ENCODE peak calls at places on chromosomes 12 and 14, in four cellular contexts. A, V, I and S are unnamed samples.

GRCh38 chr12:65892905-65893304 is 68.6 kb downstream of the HMGA2 start:
- DNase-seq in A (no peak), V (no peak), I (no peak), S (no peak)

GRCh38 chr12:50021071-50021470 is 4.2 kb downstream of the RACGAP1 start:
- DNase-seq in A (no peak), V (no peak), I (no peak), S (no peak)

GRCh38 chr14:28763914-28764848 is 2.4 kb upstream of the FOXG1 start:
- DNase-seq in A (no peak), V (no peak), I (no peak), S (no peak)

GRCh38 chr12:132275110-132275531 is 54.3 kb downstream of the GALNT9 start:
- DNase-seq in A (peak), V (peak), I (no peak), S (peak)

GRCh38 chr12:120996133-120996746 is 17.9 kb downstream of the HNF1A start:
- DNase-seq in A (no peak), V (no peak), I (no peak), S (no peak)

GRCh38 chr12:71128191-71128590 is 29.6 kb downstream of the TSPAN8 start:
- DNase-seq in A (no peak), V (no peak), I (no peak), S (no peak)

GRCh38 chr14:95287176-95287754 is 32.4 kb downstream of the CLMN start:
- DNase-seq in A (no peak), V (no peak), I (no peak), S (no peak)

GRCh38 chr14:23430733-23431105 is 4.7 kb downstream of the MYH7 start:
- DNase-seq in A (no peak), V (peak), I (no peak), S (no peak)

GRCh38 chr14:29548948-29549370 is 378.7 kb downstream of the PRKD1 start:
- DNase-seq in A (no peak), V (peak), I (no peak), S (peak)

GRCh38 chr12:54980341-54980740 is 4.2 kb downstream of the TESPA1 start:
- DNase-seq in A (no peak), V (no peak), I (peak), S (no peak)

GRCh38 chr12:132161046-132161781 is 17.0 kb downstream of the NOC4L start:
- DNase-seq in A (no peak), V (no peak), I (no peak), S (peak)

GRCh38 chr12:43914923-43915468 is 79.1 kb downstream of the TMEM117 start:
- DNase-seq in A (no peak), V (peak), I (no peak), S (no peak)

GRCh38 chr14:73888971-73889370 is 2.3 kb downstream of the ZNF410 start:
- DNase-seq in A (no peak), V (no peak), I (no peak), S (no peak)

GRCh38 chr14:81784084-81784483 is 250.4 kb upstream of the SEL1L start:
- DNase-seq in A (no peak), V (no peak), I (no peak), S (no peak)

GRCh38 chr12:63985456-63985855 is 141.0 kb downstream of the SRGAP1 start:
- DNase-seq in A (no peak), V (no peak), I (no peak), S (no peak)

GRCh38 chr14:49052516-49052915 is 533.7 kb downstream of the RPS29 start:
- DNase-seq in A (no peak), V (no peak), I (no peak), S (no peak)

GRCh38 chr12:6941786-6942185 is 1.8 kb upstream of the RNU7-1 start:
- DNase-seq in A (no peak), V (no peak), I (no peak), S (no peak)

GRCh38 chr14:97120204-97121120 is 323.3 kb downstream of the VRK1 start:
- DNase-seq in A (no peak), V (no peak), I (peak), S (peak)

GRCh38 chr12:5889381-5890047 is 55.5 kb downstream of the ANO2 start:
- DNase-seq in A (no peak), V (no peak), I (no peak), S (peak)

GRCh38 chr12:34397591-34398365 is 375.5 kb downstream of the ALG10 start:
- DNase-seq in A (peak), V (no peak), I (no peak), S (no peak)

GRCh38 chr12:13099066-13099909 is 4.2 kb downstream of the GSG1 start:
- DNase-seq in A (no peak), V (peak), I (no peak), S (no peak)

GRCh38 chr12:92338671-92339070 is 193.0 kb upstream of the BTG1 start:
- DNase-seq in A (no peak), V (no peak), I (no peak), S (no peak)

GRCh38 chr12:49295087-49296001 is at the start of gene PRPH:
- DNase-seq in A (no peak), V (no peak), I (no peak), S (no peak)

GRCh38 chr14:69713127-69713800 is 53.7 kb upstream of the SRSF5 start:
- DNase-seq in A (peak), V (no peak), I (no peak), S (no peak)

GRCh38 chr14:104222396-104223036 is 84.1 kb downstream of the KIF26A start:
- DNase-seq in A (no peak), V (no peak), I (no peak), S (no peak)

GRCh38 chr14:35944847-35945246 is 118.7 kb downstream of the BRMS1L start:
- DNase-seq in A (no peak), V (peak), I (no peak), S (no peak)

GRCh38 chr14:35934499-35934898 is 108.4 kb downstream of the BRMS1L start:
- DNase-seq in A (no peak), V (no peak), I (no peak), S (peak)

GRCh38 chr14:35940291-35940690 is 114.2 kb downstream of the BRMS1L start:
- DNase-seq in A (no peak), V (no peak), I (no peak), S (peak)
- H3K4me3 ChIP-seq in A (no peak), V (no peak), I (peak), S (peak)

GRCh38 chr12:32272465-32272864 is 126.9 kb upstream of the FGD4 start:
- DNase-seq in A (no peak), V (no peak), I (no peak), S (no peak)

GRCh38 chr12:32270818-32271710 is 128.3 kb upstream of the FGD4 start:
- DNase-seq in A (no peak), V (peak), I (no peak), S (no peak)

GRCh38 chr12:32273712-32274111 is 125.6 kb upstream of the FGD4 start:
- DNase-seq in A (no peak), V (peak), I (no peak), S (peak)

GRCh38 chr12:32274665-32275064 is 124.7 kb upstream of the FGD4 start:
- DNase-seq in A (no peak), V (no peak), I (no peak), S (no peak)

DNA sequence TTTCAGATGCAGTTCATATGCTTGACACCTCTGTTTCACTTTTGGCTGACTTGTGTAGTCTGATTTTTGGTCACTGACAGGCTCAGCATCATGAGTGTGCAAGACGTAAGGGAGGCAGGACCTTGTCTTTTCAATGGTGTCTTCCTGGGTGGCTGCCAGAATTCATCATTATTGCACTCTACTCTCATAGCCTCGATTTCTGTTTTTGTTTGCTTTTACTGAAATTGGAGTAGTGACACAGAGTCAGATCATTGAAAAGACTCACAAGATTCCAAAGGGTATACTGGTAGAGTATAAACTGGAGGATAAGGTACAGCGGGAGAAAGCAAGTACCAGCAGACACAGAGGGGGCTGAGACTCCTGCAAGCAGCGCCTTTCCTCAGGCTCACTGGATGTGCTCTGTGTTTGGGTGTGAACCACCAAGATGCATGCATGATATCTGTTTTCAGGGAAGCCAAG is 126.3 kb upstream of the FGD4 start:
- DNase-seq in A (no peak), V (no peak), I (no peak), S (no peak)
- H3K4me3 ChIP-seq in A (no peak), V (no peak), I (no peak), S (no peak)

GRCh38 chr14:99478133-99478532 is 2.5 kb downstream of the SETD3 start:
- DNase-seq in A (no peak), V (no peak), I (no peak), S (no peak)
- H3K4me3 ChIP-seq in A (no peak), V (no peak), I (no peak), S (no peak)

GRCh38 chr12:52007982-52008510 is 1.3 kb downstream of the TAMALIN start:
- DNase-seq in A (no peak), V (no peak), I (no peak), S (no peak)

GRCh38 chr12:52007158-52007921 is 594 bp downstream of the TAMALIN start:
- DNase-seq in A (peak), V (no peak), I (peak), S (no peak)

GRCh38 chr12:52010152-52010622 is 3.4 kb downstream of the TAMALIN start:
- DNase-seq in A (peak), V (peak), I (no peak), S (no peak)

GRCh38 chr12:52010692-52011601 is 4.2 kb downstream of the TAMALIN start:
- DNase-seq in A (no peak), V (no peak), I (no peak), S (no peak)

GRCh38 chr12:52009081-52009751 is 2.5 kb downstream of the TAMALIN start:
- DNase-seq in A (no peak), V (no peak), I (no peak), S (no peak)
- H3K4me3 ChIP-seq in A (peak), V (no peak), I (no peak), S (no peak)

GRCh38 chr12:94705656-94706055 is 55.3 kb upstream of the TMCC3 start:
- DNase-seq in A (no peak), V (no peak), I (no peak), S (no peak)
- H3K4me3 ChIP-seq in A (no peak), V (no peak), I (no peak), S (no peak)

GRCh38 chr12:114700392-114701103 is 16.6 kb upstream of the TBX3 start:
- DNase-seq in A (no peak), V (no peak), I (no peak), S (no peak)

GRCh38 chr12:114697741-114698565 is 14.0 kb upstream of the TBX3 start:
- DNase-seq in A (no peak), V (peak), I (no peak), S (no peak)

GRCh38 chr12:114696443-114697245 is 12.7 kb upstream of the TBX3 start:
- DNase-seq in A (no peak), V (no peak), I (no peak), S (no peak)

GRCh38 chr12:114697246-114697716 is 13.3 kb upstream of the TBX3 start:
- DNase-seq in A (no peak), V (peak), I (no peak), S (no peak)

GRCh38 chr12:114698566-114699163 is 14.7 kb upstream of the TBX3 start:
- DNase-seq in A (no peak), V (peak), I (no peak), S (no peak)
- H3K4me3 ChIP-seq in A (peak), V (peak), I (no peak), S (no peak)

DNA sequence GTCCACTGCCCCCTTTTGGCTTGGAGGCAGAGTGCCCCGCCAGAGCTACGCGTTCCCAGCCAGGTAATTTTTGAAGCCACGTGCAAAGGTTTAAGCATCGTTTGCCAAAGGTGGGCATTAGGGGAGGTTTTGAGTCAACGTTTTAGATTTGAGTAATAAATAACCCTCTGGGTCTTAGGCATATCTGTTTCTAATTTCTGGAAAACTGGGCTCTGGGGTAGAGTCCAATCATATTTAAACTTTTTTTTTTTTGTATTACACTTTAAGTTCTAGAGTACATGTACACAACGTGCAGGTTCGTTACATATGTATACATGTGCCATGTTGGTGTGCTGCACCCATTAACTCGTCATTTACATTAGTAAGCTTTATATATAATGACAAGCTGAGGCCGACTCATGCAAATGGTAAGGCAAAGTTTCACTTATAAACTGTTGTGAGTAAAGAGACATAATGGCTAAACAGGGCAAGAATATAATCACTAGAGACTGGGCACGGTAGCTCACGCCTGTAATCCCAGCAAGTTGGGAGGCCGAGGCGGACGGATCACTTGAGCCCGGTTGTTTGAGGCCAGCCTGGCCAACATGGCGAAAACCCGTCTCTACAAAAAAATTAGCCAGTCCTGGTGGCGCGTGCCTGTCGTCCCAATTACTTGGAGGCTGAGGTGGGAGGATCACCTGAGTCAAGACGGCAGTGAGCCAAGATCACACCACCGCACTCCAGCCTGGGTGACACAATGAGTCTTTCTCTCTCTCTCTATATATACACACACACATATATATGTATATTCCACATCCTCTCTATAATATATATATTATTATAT is 491 bp upstream of the NR2C1 start:
- DNase-seq in A (no peak), V (no peak), I (no peak), S (no peak)
- H3K4me3 ChIP-seq in A (peak), V (no peak), I (peak), S (peak)

DNA sequence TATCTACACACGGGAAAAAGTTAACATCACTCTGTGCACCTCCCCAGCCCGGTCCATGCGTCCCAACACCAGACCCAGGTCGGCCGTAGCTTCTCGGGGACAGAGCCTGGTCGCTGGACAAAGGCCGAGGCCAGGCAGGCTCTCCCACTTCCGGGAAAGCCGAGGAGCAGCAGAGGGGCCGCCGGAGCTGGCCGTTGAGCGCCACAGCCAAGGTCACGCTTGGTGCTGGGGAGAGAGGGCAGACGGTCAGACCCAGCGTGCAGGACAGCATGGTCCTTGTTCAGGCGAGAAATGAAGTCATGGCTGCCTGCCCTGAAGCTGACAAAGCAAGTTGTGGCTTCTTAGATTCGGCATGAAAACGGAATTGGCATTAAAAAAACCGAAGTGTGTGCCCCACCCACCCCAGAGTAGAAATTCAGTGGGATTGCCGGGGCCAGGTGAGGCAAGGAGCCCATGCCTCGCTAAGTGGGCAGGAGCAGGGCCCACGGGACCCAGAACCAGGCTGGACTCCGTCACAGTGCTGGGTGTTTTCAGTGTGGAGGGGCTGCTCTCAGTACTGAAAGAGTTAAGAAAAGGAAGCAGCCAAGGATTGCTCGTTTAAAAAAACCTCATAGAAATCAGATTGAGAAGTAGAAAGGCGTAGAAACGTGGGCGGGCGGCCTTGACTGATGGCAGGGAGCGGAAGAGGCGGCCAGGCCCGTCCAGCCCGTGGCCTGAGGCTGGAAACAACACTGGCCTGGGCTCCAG is 4.3 kb downstream of the ARL6IP4 start:
- DNase-seq in A (no peak), V (no peak), I (no peak), S (no peak)
- H3K4me3 ChIP-seq in A (peak), V (no peak), I (no peak), S (no peak)

GRCh38 chr12:107398101-107398500 is 287.5 kb upstream of the PWP1 start:
- DNase-seq in A (no peak), V (no peak), I (no peak), S (no peak)

GRCh38 chr12:107394693-107395092 is 290.9 kb upstream of the PWP1 start:
- DNase-seq in A (no peak), V (no peak), I (no peak), S (no peak)

GRCh38 chr12:107396991-107397390 is 288.6 kb upstream of the PWP1 start:
- DNase-seq in A (no peak), V (no peak), I (no peak), S (no peak)

GRCh38 chr12:107393043-107393725 is 292.4 kb upstream of the PWP1 start:
- DNase-seq in A (no peak), V (no peak), I (no peak), S (no peak)

GRCh38 chr12:107395817-107396216 is 289.8 kb upstream of the PWP1 start:
- DNase-seq in A (no peak), V (no peak), I (no peak), S (no peak)
- H3K4me3 ChIP-seq in A (no peak), V (no peak), I (no peak), S (no peak)

GRCh38 chr12:78375461-78375860 is 489.1 kb upstream of the SYT1 start:
- DNase-seq in A (no peak), V (no peak), I (no peak), S (no peak)

DNA sequence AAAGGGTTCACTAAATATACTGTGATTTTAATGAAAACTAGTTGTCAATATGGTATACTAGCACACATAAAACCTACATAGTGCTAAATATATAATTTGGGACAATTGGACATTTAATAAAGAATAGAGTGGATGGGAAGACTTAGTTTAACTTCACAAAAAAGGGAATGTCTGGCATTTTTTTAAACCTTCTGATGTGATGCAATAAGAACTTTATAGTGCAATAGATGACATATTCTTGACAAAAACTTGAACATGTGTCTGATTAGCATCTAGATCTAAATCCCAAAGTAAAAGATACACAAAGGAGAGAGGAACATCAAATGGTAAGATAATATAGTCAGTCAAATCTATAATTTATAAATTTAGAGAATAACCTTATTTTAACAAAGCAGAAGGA is 488.3 kb upstream of the SYT1 start:
- DNase-seq in A (no peak), V (no peak), I (no peak), S (no peak)
- H3K4me3 ChIP-seq in A (no peak), V (no peak), I (no peak), S (no peak)